ENCODE peak calls at places on chromosomes 1 and 21, in six cellular contexts. L is A549, X is K562, K is GM12878, F is HepG2, S is endothelial cell of umbilical vein. P is an unnamed sample.

GRCh38 chr1:28582248-28582615 is 9.8 kb upstream of the RAB42 start:
- DNase-seq in L (peak), X (no peak), K (no peak), F (no peak), S (peak), P (peak)

GRCh38 chr1:46030876-46031660 is 101.4 kb downstream of the PIK3R3 start:
- DNase-seq in L (no peak), X (no peak), K (no peak), F (no peak), S (no peak), P (no peak)

GRCh38 chr21:20023199-20023598 is 975.0 kb upstream of the NCAM2 start:
- DNase-seq in L (no peak), X (no peak), K (no peak), F (no peak), S (no peak), P (no peak)

GRCh38 chr1:9181176-9181906 is 52.4 kb upstream of the GPR157 start:
- DNase-seq in L (peak), X (peak), K (peak), F (peak), S (peak), P (peak)

GRCh38 chr21:29342394-29342957 is 43.8 kb downstream of the BACH1 start:
- DNase-seq in L (peak), X (no peak), K (peak), F (no peak), S (peak), P (no peak)

GRCh38 chr1:8862528-8862927 is 16.0 kb downstream of the ENO1 start:
- DNase-seq in L (peak), X (peak), K (no peak), F (no peak), S (peak), P (peak)

GRCh38 chr1:2091611-2092604 is 41.7 kb downstream of the PRKCZ start:
- DNase-seq in L (peak), X (peak), K (no peak), F (peak), S (peak), P (peak)

GRCh38 chr1:36524359-36525062 is 41.8 kb upstream of the CSF3R start:
- DNase-seq in L (no peak), X (no peak), K (no peak), F (no peak), S (no peak), P (no peak)

GRCh38 chr1:184764483-184764882 is 9.8 kb upstream of the EDEM3 start:
- DNase-seq in L (no peak), X (no peak), K (no peak), F (no peak), S (no peak), P (no peak)

GRCh38 chr1:61186753-61187152 is 104.4 kb downstream of the NFIA start:
- DNase-seq in L (no peak), X (no peak), K (no peak), F (no peak), S (no peak), P (no peak)

GRCh38 chr1:8398677-8399076 is 80.8 kb downstream of the SLC45A1 start:
- DNase-seq in L (no peak), X (no peak), K (no peak), F (no peak), S (no peak), P (no peak)

GRCh38 chr1:33468972-33469371 is 3.5 kb upstream of the ZSCAN20 start:
- DNase-seq in L (no peak), X (no peak), K (no peak), F (no peak), S (no peak), P (no peak)

GRCh38 chr1:5632226-5632625 is 360.0 kb downstream of the NPHP4 start:
- DNase-seq in L (no peak), X (no peak), K (no peak), F (no peak), S (no peak), P (no peak)

GRCh38 chr1:103129255-103129654 is 20.9 kb upstream of the COL11A1 start:
- DNase-seq in L (no peak), X (no peak), K (no peak), F (no peak), S (no peak), P (no peak)

GRCh38 chr1:243477676-243478075 is 221.8 kb downstream of the SDCCAG8 start:
- DNase-seq in L (no peak), X (no peak), K (no peak), F (no peak), S (no peak), P (peak)

GRCh38 chr1:208185801-208186201 is 58.4 kb downstream of the PLXNA2 start:
- DNase-seq in L (no peak), X (no peak), K (no peak), F (no peak), S (no peak), P (no peak)

GRCh38 chr1:119787776-119788175 is 19.1 kb upstream of the HMGCS2 start:
- DNase-seq in L (no peak), X (no peak), K (no peak), F (no peak), S (no peak), P (peak)

GRCh38 chr1:89149229-89149628 is 23.3 kb upstream of the GBP2 start:
- DNase-seq in L (peak), X (no peak), K (no peak), F (peak), S (peak), P (no peak)

GRCh38 chr1:42963378-42964005 is 4.8 kb upstream of the SLC2A1 start:
- DNase-seq in L (peak), X (peak), K (no peak), F (peak), S (peak), P (no peak)

GRCh38 chr1:87120779-87121178 is 206.3 kb downstream of the HS2ST1 start:
- DNase-seq in L (no peak), X (peak), K (no peak), F (no peak), S (no peak), P (peak)

GRCh38 chr1:37574834-37575479 is 18.2 kb downstream of the DNALI1 start:
- DNase-seq in L (no peak), X (no peak), K (no peak), F (no peak), S (peak), P (no peak)

GRCh38 chr1:30837653-30838052 is 70.9 kb downstream of the SDC3 start:
- DNase-seq in L (no peak), X (no peak), K (no peak), F (no peak), S (no peak), P (no peak)

GRCh38 chr21:31558839-31559367 is 100.6 kb upstream of the SOD1 start:
- DNase-seq in L (peak), X (no peak), K (peak), F (no peak), S (peak), P (peak)

GRCh38 chr1:79887059-79887458 is 880.5 kb upstream of the ADGRL4 start:
- DNase-seq in L (no peak), X (no peak), K (no peak), F (no peak), S (no peak), P (no peak)

GRCh38 chr1:218874313-218874712 is 299.4 kb upstream of the LYPLAL1 start:
- DNase-seq in L (peak), X (no peak), K (no peak), F (peak), S (peak), P (peak)

GRCh38 chr1:42747125-42747524 is 7.1 kb upstream of the CLDN19 start:
- DNase-seq in L (no peak), X (peak), K (no peak), F (no peak), S (peak), P (peak)

GRCh38 chr1:202362212-202362611 is 13.7 kb downstream of the PPP1R12B start:
- DNase-seq in L (no peak), X (no peak), K (no peak), F (no peak), S (no peak), P (no peak)

GRCh38 chr1:227378183-227378582 is 59.9 kb upstream of the CDC42BPA start:
- DNase-seq in L (no peak), X (no peak), K (no peak), F (no peak), S (no peak), P (no peak)

DNA sequence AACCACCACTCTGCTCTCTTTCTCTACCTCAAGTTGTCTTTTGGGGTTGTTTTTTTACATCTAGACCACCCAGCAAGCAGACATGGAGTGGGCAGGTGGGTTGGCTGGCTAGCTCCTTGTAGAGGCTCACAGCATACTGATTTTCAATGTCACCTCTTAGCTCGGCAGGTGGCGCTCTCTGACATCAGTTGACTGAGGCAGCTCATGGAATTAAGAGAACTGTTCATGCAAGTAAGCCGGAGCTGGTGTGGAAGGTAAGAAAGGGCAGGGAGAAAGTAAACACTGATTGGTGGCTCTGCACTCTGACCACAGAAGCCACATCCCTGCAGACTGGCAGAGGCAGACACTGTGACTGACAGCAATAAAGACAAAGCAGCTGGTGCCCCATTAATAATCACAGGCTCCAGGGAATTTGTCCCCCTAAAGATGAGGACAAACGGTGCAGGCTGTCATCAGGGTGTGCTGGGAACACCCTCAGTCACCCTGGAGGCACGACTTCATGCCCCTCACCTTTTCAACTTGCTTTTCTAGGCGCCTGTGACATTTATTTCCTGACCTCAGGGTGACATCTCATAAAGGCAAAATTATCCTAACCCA is 226.8 kb downstream of the LMX1A start:
- DNase-seq in L (peak), X (peak), K (no peak), F (peak), S (peak), P (peak)
- TF ChIP-seq MYC in L (no peak), X (no peak), K (no peak), F (no peak), S (no peak), P (no peak)

DNA sequence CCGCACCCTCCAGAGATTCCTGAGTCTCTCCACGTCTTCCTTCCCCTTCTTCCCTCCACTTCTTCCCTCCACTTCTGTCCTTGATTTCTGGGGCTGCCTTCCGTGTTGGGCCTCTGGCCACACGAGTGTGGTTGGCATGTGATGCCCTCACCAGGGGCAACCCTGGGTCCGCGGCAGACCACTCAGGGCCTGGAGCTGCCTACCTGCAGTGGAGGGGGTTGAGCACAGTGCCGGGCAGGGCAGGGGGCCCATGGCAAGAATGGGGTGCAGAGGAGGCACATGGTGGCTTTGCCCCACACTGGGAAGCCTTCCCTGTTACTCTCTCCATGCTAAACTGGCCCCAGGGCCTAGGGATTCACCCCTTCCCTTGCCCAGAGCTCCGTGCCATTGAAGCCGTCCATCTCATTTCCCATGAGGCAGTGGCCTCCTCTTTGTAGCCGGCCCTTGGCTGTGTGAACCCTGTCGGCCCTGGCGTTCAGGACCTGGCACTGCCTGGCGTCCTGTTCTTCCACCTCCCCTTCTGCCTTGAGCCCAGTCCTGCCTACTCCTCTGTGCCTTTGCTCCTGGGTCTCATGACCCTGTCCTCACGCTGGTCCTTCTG is 13.4 kb downstream of the RRP1 start:
- DNase-seq in L (no peak), X (no peak), K (no peak), F (no peak), S (no peak), P (no peak)
- TF ChIP-seq POLR2A in L (no peak), X (peak), K (no peak), F (no peak), S (no peak), P (no peak)

DNA sequence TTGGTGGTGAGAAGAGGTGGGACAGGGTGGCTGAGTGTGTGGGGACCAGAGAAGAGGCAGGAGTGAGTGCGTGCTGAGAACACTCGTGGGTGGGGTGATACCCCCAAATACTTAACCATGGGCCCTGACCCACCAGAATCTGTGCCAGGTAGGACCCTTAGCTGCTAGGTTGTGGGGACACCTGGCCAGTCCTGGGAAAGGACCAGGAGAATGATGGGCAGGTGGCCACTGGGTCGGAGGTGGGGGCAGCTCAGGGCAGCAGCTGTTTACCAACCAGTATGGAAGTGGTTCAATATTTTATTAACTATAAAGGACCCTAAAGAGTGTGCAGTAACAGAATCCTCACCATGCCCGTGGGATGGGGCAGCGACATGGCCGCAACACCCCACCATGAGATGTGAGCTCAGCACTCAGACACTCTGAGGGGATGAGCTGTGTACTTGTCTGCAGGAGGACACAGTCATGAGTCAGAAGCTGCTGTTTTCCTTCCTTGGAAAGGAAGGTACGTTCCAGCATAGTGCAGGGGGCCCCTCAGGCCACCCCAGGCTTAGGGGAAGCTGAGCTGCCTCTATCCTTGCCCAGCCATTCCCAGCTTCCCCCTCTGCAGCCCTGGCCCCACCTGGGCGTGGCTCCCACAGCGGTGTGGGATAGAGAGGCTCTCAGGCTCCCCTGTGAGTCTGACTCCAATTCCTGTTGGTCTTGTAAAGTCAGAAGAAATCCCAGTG is 25.4 kb downstream of the TEX35 start:
- DNase-seq in L (peak), X (no peak), K (no peak), F (no peak), S (no peak), P (no peak)
- H3K4me3 ChIP-seq in L (no peak), X (no peak), K (no peak), F (peak), S (no peak), P (no peak)

GRCh38 chr21:16568661-16569060 is 838.9 kb downstream of the USP25 start:
- DNase-seq in L (no peak), X (no peak), K (no peak), F (no peak), S (no peak), P (no peak)

GRCh38 chr21:16563111-16563510 is 833.3 kb downstream of the USP25 start:
- DNase-seq in L (no peak), X (no peak), K (no peak), F (no peak), S (no peak), P (no peak)

GRCh38 chr21:16569679-16570078 is 839.9 kb downstream of the USP25 start:
- DNase-seq in L (no peak), X (no peak), K (no peak), F (no peak), S (no peak), P (no peak)

DNA sequence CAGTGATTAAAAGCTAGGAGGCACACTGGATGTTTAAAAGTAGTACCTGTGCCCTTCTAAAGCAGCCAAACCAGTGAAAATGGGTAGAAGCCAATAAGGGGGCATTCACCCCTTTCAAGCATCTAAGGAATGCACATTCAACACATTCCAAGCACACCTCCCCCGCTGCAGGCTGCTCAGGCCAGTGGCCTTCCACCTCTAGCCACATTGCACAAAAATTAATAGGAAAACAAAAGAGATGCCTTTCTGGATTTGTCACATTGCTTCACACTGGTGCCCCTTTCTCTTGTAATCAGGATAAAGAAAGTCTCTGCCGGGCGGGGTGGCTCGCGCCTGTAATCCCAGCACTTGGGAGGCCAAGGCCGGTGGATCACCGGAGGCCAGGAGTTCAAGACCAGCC is 834.0 kb downstream of the USP25 start:
- DNase-seq in L (peak), X (no peak), K (no peak), F (peak), S (peak), P (no peak)
- TF ChIP-seq MYC in L (no peak), X (no peak), K (no peak), F (no peak), S (no peak), P (no peak)

P was measured in NB4.